ENCODE peak calls at places on chromosomes 1 and 21, in ten cellular contexts. J, B, G, K, O, X, S, A, N and R are unnamed samples.

GRCh38 chr1:89610457-89610991 is 22.4 kb upstream of the LRRC8C start:
- DNase-seq in G (peak), X (no peak), A (no peak), N (peak), S (no peak), B (peak), O (no peak), J (peak), K (no peak), R (no peak)

GRCh38 chr1:95916616-95917015 is 682.6 kb downstream of the RWDD3 start:
- DNase-seq in A (no peak), B (no peak), O (no peak), J (peak), K (no peak), X (peak), S (no peak), N (no peak), G (no peak), R (no peak)

GRCh38 chr1:8473892-8474300 is 156.0 kb downstream of the SLC45A1 start:
- DNase-seq in K (no peak), G (no peak), O (no peak), X (no peak), J (no peak), B (no peak), S (no peak), A (no peak), N (no peak), R (no peak)

GRCh38 chr1:24452922-24453481 is 37.4 kb downstream of the NIPAL3 start:
- DNase-seq in N (no peak), O (no peak), B (no peak), G (no peak), X (no peak), S (no peak), J (no peak), K (no peak), A (no peak), R (no peak)

GRCh38 chr1:203480525-203481084 is 5.0 kb downstream of the PRELP start:
- DNase-seq in X (peak), N (peak), J (peak), S (no peak), O (peak), G (no peak), B (peak), K (peak), A (no peak), R (no peak)

GRCh38 chr1:204605791-204606190 is 79.7 kb downstream of the LRRN2 start:
- DNase-seq in N (no peak), G (no peak), O (no peak), A (no peak), J (no peak), K (no peak), B (no peak), S (no peak), X (no peak), R (no peak)

GRCh38 chr1:165114022-165114888 is 242.3 kb downstream of the LMX1A start:
- DNase-seq in K (peak), J (peak), X (peak), S (no peak), B (peak), O (peak), N (peak), A (no peak), G (no peak), R (no peak)

GRCh38 chr1:228081578-228082259 is 789 bp upstream of the ARF1 start:
- DNase-seq in B (no peak), S (no peak), A (no peak), X (no peak), J (peak), G (no peak), N (peak), O (peak), K (no peak), R (peak)

GRCh38 chr21:37073417-37074194 is 552 bp downstream of the TTC3 start:
- DNase-seq in G (peak), S (no peak), O (peak), N (peak), K (no peak), A (peak), J (no peak), B (peak), X (no peak), R (peak)

GRCh38 chr1:1437904-1438376 is 2.5 kb downstream of the VWA1 start:
- DNase-seq in N (no peak), A (no peak), S (no peak), X (no peak), O (peak), J (no peak), K (no peak), B (no peak), G (no peak), R (no peak)